ENCODE peak calls at places on chromosomes 7 and 10, in six cellular contexts. K, P, V, U, B and D are unnamed samples.

GRCh38 chr7:132837529-132837928 is 244.4 kb downstream of the CHCHD3 start:
- DNase-seq in B (no peak), P (no peak), U (no peak), K (no peak), V (no peak), D (no peak)

GRCh38 chr7:16034866-16035265 is 348.4 kb upstream of the MEOX2 start:
- DNase-seq in V (no peak), K (no peak), B (no peak), P (no peak), U (no peak), D (no peak)

GRCh38 chr7:51228386-51228958 is 88.1 kb downstream of the COBL start:
- DNase-seq in B (no peak), V (no peak), U (no peak), K (no peak), P (no peak), D (no peak)

GRCh38 chr10:102287538-102287937 is 42.2 kb downstream of the GBF1 start:
- DNase-seq in V (no peak), U (no peak), K (no peak), P (no peak), B (no peak), D (no peak)

GRCh38 chr10:10589540-10589939 is 428.1 kb upstream of the CELF2 start:
- DNase-seq in P (no peak), U (no peak), K (no peak), B (no peak), V (no peak), D (no peak)

GRCh38 chr10:48655426-48656240 is 29.0 kb upstream of the WDFY4 start:
- DNase-seq in P (peak), K (no peak), V (peak), U (peak), B (no peak), D (no peak)

GRCh38 chr10:110641256-110641655 is 2.9 kb upstream of the RBM20 start:
- DNase-seq in U (peak), P (peak), V (no peak), B (peak), K (no peak), D (peak)

GRCh38 chr10:127971973-127972615 is 65.2 kb downstream of the PTPRE start:
- DNase-seq in P (no peak), V (no peak), K (no peak), B (no peak), U (no peak), D (no peak)

GRCh38 chr10:95655571-95656290 is 780 bp downstream of the ALDH18A1 start:
- DNase-seq in P (peak), K (peak), U (peak), V (no peak), B (no peak), D (no peak)

GRCh38 chr10:31677198-31678138 is 251.2 kb downstream of the ARHGAP12 start:
- DNase-seq in U (no peak), P (no peak), K (no peak), V (peak), B (no peak), D (peak)

GRCh38 chr10:27240891-27241639 is 468 bp upstream of the ACBD5 start:
- DNase-seq in B (no peak), K (no peak), P (no peak), V (peak), U (peak), D (peak)

GRCh38 chr7:32155712-32156111 is 85.5 kb upstream of the PDE1C start:
- DNase-seq in U (no peak), B (no peak), P (no peak), K (no peak), V (no peak), D (no peak)

GRCh38 chr7:41029072-41029492 is 673.8 kb downstream of the INHBA start:
- DNase-seq in U (no peak), P (no peak), B (peak), V (no peak), K (no peak), D (no peak)

GRCh38 chr10:29102636-29103035 is 186.2 kb upstream of the LYZL1 start:
- DNase-seq in K (no peak), U (no peak), B (no peak), P (no peak), V (no peak), D (no peak)

GRCh38 chr7:78265086-78265485 is 466.5 kb downstream of the PHTF2 start:
- DNase-seq in K (no peak), V (no peak), B (no peak), P (no peak), U (no peak), D (no peak)

GRCh38 chr7:29485376-29486190 is 78.1 kb upstream of the PRR15 start:
- DNase-seq in V (no peak), K (no peak), U (peak), P (no peak), B (no peak), D (no peak)

GRCh38 chr7:135407884-135408283 is 102.0 kb downstream of the CNOT4 start:
- DNase-seq in V (no peak), K (no peak), P (no peak), U (no peak), B (no peak), D (no peak)

GRCh38 chr10:131885391-131886165 is 15.2 kb upstream of the PPP2R2D start:
- DNase-seq in V (peak), B (no peak), U (peak), K (no peak), P (peak), D (peak)

GRCh38 chr10:106189254-106189653 is 975.3 kb downstream of the SORCS1 start:
- DNase-seq in V (peak), K (no peak), P (no peak), B (no peak), U (peak), D (peak)

GRCh38 chr7:111682576-111683372 is 120.5 kb upstream of the IMMP2L start:
- DNase-seq in K (no peak), P (no peak), B (no peak), U (peak), V (no peak), D (no peak)

GRCh38 chr7:102925962-102926825 is 13.4 kb downstream of the LRRC17 start:
- DNase-seq in U (peak), K (no peak), V (no peak), P (no peak), B (no peak), D (no peak)

GRCh38 chr10:49615213-49615612 is 1.4 kb downstream of the CHAT start:
- DNase-seq in U (no peak), K (no peak), B (no peak), P (no peak), V (no peak), D (no peak)

GRCh38 chr7:133836666-133837065 is 290.5 kb upstream of the LRGUK start:
- DNase-seq in K (no peak), B (no peak), V (no peak), P (no peak), U (peak), D (no peak)

GRCh38 chr7:99372275-99373085 is 2.0 kb upstream of the ARPC1B start:
- DNase-seq in B (no peak), U (no peak), P (no peak), V (no peak), K (no peak), D (no peak)

GRCh38 chr7:44650772-44651171 is 44.3 kb downstream of the OGDH start:
- DNase-seq in U (no peak), P (no peak), V (no peak), B (no peak), K (no peak), D (no peak)

GRCh38 chr7:44624306-44624705 is 17.9 kb downstream of the OGDH start:
- DNase-seq in P (no peak), V (no peak), K (no peak), B (no peak), U (no peak), D (no peak)

GRCh38 chr10:96448021-96448457 is 65.7 kb downstream of the TLL2 start:
- DNase-seq in V (no peak), B (no peak), K (peak), U (no peak), P (no peak), D (no peak)

GRCh38 chr10:21707498-21707897 is 173.5 kb downstream of the MLLT10 start:
- DNase-seq in B (no peak), K (no peak), P (no peak), V (no peak), U (no peak), D (no peak)

GRCh38 chr10:86536294-86536861 is 14.8 kb upstream of the WAPL start:
- DNase-seq in V (peak), P (no peak), B (no peak), K (no peak), U (no peak), D (no peak)

GRCh38 chr7:2622869-2623697 is 8.7 kb upstream of the TTYH3 start:
- DNase-seq in P (no peak), V (no peak), B (no peak), K (no peak), U (peak), D (no peak)

GRCh38 chr10:70513848-70514309 is 35.3 kb downstream of the PALD1 start:
- DNase-seq in P (no peak), K (peak), U (no peak), V (peak), B (no peak), D (no peak)

GRCh38 chr10:112271982-112272381 is 11.2 kb upstream of the TECTB start:
- DNase-seq in P (no peak), V (no peak), B (no peak), K (no peak), U (no peak), D (no peak)

GRCh38 chr7:43905209-43905946 is 1.0 kb downstream of the URGCP start:
- DNase-seq in U (peak), V (no peak), B (peak), P (no peak), K (no peak), D (no peak)

GRCh38 chr10:80290474-80291220 is 1.2 kb upstream of the MAT1A start:
- DNase-seq in P (no peak), U (no peak), B (no peak), V (no peak), K (no peak), D (no peak)

GRCh38 chr7:36777062-36777461 is 52.8 kb upstream of the AOAH start:
- DNase-seq in K (no peak), B (no peak), V (no peak), P (no peak), U (no peak), D (no peak)

GRCh38 chr10:67144554-67144953 is 218.7 kb downstream of the LRRTM3 start:
- DNase-seq in P (no peak), K (no peak), B (no peak), U (no peak), V (no peak), D (no peak)

GRCh38 chr7:158975526-158976467 is 119.4 kb downstream of the DYNC2I1 start:
- DNase-seq in B (no peak), P (peak), K (no peak), V (no peak), U (no peak), D (no peak)

GRCh38 chr7:138355254-138355653 is 104.8 kb upstream of the TRIM24 start:
- DNase-seq in U (no peak), K (no peak), V (no peak), P (no peak), B (no peak), D (no peak)

GRCh38 chr10:122786269-122786668 is 59.4 kb downstream of the CUZD1 start:
- DNase-seq in B (no peak), U (no peak), P (no peak), K (no peak), V (peak), D (peak)

DNA sequence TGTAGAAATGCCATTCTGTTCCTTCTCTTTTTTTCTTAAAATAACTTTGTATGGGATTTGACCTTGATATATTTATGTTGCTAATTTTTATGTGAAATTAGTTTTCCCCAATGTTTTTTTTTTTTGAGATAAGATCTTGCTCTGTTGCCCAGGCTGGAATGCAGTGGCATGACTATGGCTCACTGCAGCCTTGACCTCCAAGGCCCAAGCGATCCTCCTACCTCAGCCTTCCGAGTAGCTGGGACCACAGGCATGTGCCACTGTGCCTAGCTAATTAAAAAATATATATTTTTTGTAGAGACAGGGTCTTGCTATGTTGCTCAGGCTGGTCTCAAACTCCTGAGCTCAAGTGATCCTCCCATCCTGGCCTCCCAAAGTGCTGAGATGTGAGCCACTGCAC is 16.0 kb downstream of the VPS26A start:
- DNase-seq in K (no peak), P (no peak), B (no peak), U (no peak), V (no peak), D (no peak)
- TF ChIP-seq YY1 in K (no peak), P (no peak), B (no peak), U (no peak), V (no peak), D (no peak)

GRCh38 chr7:82230826-82231581 is 212.6 kb downstream of the CACNA2D1 start:
- DNase-seq in B (no peak), K (no peak), P (no peak), V (no peak), U (no peak), D (no peak)
- TF ChIP-seq YY1 in B (no peak), K (no peak), P (no peak), V (no peak), U (no peak), D (no peak)

DNA sequence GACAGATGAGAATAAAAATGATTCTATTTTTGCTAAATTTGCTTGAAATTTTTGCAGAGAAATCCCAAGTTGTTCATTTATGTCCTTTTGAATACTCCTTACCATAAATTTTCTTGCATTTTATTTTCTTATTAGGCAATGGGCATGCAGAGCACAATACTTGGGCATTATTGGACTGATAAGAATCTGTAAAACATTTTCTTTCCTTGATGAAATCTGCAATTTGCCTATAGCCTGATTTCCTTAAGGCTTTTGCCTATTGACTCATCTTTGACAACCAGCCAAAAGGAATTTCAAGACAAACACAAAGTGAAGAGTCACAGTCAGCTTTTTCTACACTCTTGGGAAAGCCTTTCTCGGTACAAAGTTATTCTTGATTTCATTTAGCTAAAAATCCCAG is 30.5 kb upstream of the GNAT3 start:
- DNase-seq in P (no peak), K (no peak), V (no peak), U (no peak), B (no peak), D (no peak)
- TF ChIP-seq YY1 in P (no peak), K (no peak), V (no peak), U (peak), B (no peak), D (no peak)

GRCh38 chr7:82953324-82954027 is 209.2 kb downstream of the PCLO start:
- DNase-seq in K (no peak), V (no peak), U (no peak), B (no peak), P (no peak), D (no peak)
- TF ChIP-seq YY1 in K (no peak), V (no peak), U (no peak), B (no peak), P (no peak), D (no peak)

GRCh38 chr7:108285018-108285368 is 154.8 kb upstream of the LAMB4 start:
- DNase-seq in K (no peak), B (no peak), V (no peak), P (no peak), U (no peak), D (no peak)
- TF ChIP-seq YY1 in K (no peak), B (no peak), V (no peak), P (no peak), U (no peak), D (no peak)

GRCh38 chr10:124155781-124156401 is 62.5 kb upstream of the CHST15 start:
- DNase-seq in K (no peak), P (no peak), V (no peak), B (no peak), U (no peak), D (no peak)
- TF ChIP-seq YY1 in K (no peak), P (no peak), V (no peak), B (no peak), U (no peak), D (no peak)

DNA sequence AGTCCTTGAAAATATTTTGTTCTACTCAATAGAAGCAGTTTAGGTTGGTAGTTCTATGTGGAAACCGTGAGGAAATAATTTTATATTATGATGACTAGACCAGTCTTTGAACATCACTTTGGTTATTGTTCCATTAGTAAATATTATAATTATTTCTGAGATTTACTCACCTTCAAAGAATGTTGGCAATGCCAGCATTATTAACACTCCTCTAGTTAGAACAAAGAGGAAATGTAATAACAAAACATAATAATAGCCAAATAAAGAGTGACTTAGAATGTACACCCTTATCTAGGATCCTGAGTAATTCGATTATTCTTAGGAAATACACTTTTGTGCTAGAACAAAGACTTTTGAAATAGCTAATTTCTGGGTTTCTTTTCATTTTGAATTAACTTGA is 121.1 kb downstream of the CFTR start:
- DNase-seq in B (no peak), U (no peak), V (no peak), K (no peak), P (no peak), D (no peak)
- TF ChIP-seq YY1 in B (no peak), U (no peak), V (no peak), K (no peak), P (no peak), D (no peak)

DNA sequence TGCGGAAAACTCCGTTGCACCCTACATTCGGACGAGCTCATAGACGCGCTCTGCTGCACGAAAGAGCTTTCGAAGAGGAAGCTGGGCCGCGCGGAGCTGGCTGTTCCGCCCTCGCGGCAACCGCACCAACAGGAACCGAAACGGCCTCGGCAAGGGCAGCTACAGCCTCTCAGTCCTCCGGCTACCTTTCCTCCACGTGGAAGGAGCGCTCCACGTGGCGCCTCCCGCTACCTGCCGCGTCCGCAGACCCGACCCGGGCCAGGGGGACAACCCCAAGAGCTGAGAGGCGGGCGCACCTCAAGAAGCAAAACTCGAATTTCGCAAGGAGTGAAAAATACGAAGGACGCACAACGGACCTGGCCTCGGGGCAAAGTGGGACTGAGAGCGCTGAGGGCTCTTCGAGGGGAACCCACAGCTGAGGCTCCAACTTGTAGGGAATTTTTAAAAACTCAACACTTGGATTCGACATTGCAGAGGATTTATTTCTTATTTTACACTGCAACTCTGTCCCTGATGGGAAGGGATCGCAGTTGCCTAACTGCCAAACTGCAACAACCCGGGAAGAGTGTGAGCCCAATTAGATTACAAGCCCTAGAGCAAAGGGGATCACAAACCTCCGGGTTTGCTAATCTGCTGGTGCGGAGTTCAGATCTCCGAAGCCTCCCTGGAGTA is 1.4 kb downstream of the HPSE2 start:
- DNase-seq in P (no peak), B (no peak), V (peak), K (peak), U (peak), D (peak)
- TF ChIP-seq YY1 in P (no peak), B (no peak), V (no peak), K (no peak), U (no peak), D (no peak)

GRCh38 chr7:94486206-94486605 is 23.4 kb upstream of the CASD1 start:
- DNase-seq in V (no peak), B (no peak), K (no peak), U (no peak), P (no peak), D (no peak)
- TF ChIP-seq YY1 in V (no peak), B (no peak), K (no peak), U (no peak), P (no peak), D (no peak)